ENCODE peak calls at places on chromosomes 2 and 18, in seven cellular contexts. B is SK-N-SH, S is neural progenitor cell, I is body of pancreas, N is pancreas, O is colonic mucosa, Z is IMR-90. W is an unnamed sample.

GRCh38 chr2:195016821-195017220 is 640.2 kb upstream of the SLC39A10 start:
- DNase-seq in B (no peak), S (no peak), I (no peak), N (no peak), O (no peak), Z (no peak), W (no peak)

GRCh38 chr2:172299741-172300140 is 127.6 kb upstream of the ITGA6 start:
- DNase-seq in B (no peak), S (no peak), I (no peak), N (no peak), O (peak), Z (peak), W (no peak)

GRCh38 chr2:96148410-96149217 is 3.4 kb upstream of the DUSP2 start:
- DNase-seq in B (peak), S (peak), I (peak), N (peak), O (peak), Z (peak), W (peak)

GRCh38 chr2:118016911-118017310 is 3.0 kb upstream of the CCDC93 start:
- DNase-seq in B (no peak), S (no peak), I (no peak), N (no peak), O (no peak), Z (no peak), W (no peak)

GRCh38 chr2:129812071-129812470 is 167.4 kb upstream of the RAB6C start:
- DNase-seq in B (no peak), S (no peak), I (peak), N (no peak), O (peak), Z (no peak), W (no peak)

GRCh38 chr2:239250216-239251071 is 150.4 kb downstream of the HDAC4 start:
- DNase-seq in B (no peak), S (no peak), I (no peak), N (no peak), O (no peak), Z (no peak), W (no peak)

GRCh38 chr2:57371186-57371585 is 675.4 kb upstream of the VRK2 start:
- DNase-seq in B (no peak), S (no peak), I (peak), N (no peak), O (no peak), Z (no peak), W (no peak)

GRCh38 chr2:31239842-31240198 is 5.9 kb downstream of the EHD3 start:
- DNase-seq in B (no peak), S (no peak), I (no peak), N (no peak), O (no peak), Z (peak), W (no peak)

GRCh38 chr2:25340340-25340886 is 1.3 kb downstream of the DNMT3A start:
- DNase-seq in B (peak), S (peak), I (peak), N (peak), O (peak), Z (no peak), W (no peak)

GRCh38 chr2:118834901-118835738 is 12.3 kb downstream of the EN1 start:
- DNase-seq in B (no peak), S (peak), I (peak), N (no peak), O (no peak), Z (no peak), W (no peak)

GRCh38 chr2:239035361-239035814 is 187.5 kb downstream of the TWIST2 start:
- DNase-seq in B (peak), S (peak), I (peak), N (peak), O (peak), Z (no peak), W (peak)

GRCh38 chr2:55097462-55098410 is 47.5 kb upstream of the RTN4 start:
- DNase-seq in B (no peak), S (no peak), I (no peak), N (no peak), O (no peak), Z (no peak), W (peak)

GRCh38 chr2:191245869-191246531 is 796 bp downstream of the MYO1B start:
- DNase-seq in B (peak), S (peak), I (peak), N (peak), O (peak), Z (peak), W (peak)

GRCh38 chr2:61238221-61238620 is 76.2 kb downstream of the C2orf74 start:
- DNase-seq in B (no peak), S (no peak), I (no peak), N (no peak), O (no peak), Z (no peak), W (no peak)

GRCh38 chr2:11156396-11157075 is 1.3 kb downstream of the SLC66A3 start:
- DNase-seq in B (no peak), S (no peak), I (no peak), N (peak), O (no peak), Z (no peak), W (no peak)

GRCh38 chr2:231418820-231419640 is 23.5 kb downstream of the B3GNT7 start:
- DNase-seq in B (no peak), S (peak), I (no peak), N (no peak), O (no peak), Z (no peak), W (no peak)

GRCh38 chr2:43402002-43402401 is 175.6 kb upstream of the ZFP36L2 start:
- DNase-seq in B (no peak), S (no peak), I (no peak), N (no peak), O (no peak), Z (no peak), W (no peak)

GRCh38 chr2:96407041-96407918 is 71.7 kb downstream of the NCAPH start:
- DNase-seq in B (peak), S (peak), I (peak), N (peak), O (peak), Z (peak), W (peak)

GRCh38 chr2:144152817-144153271 is 367.1 kb downstream of the ZEB2 start:
- DNase-seq in B (no peak), S (peak), I (no peak), N (no peak), O (no peak), Z (peak), W (no peak)

GRCh38 chr2:230930928-230931555 is 6.0 kb upstream of the GPR55 start:
- DNase-seq in B (no peak), S (no peak), I (no peak), N (no peak), O (no peak), Z (no peak), W (no peak)

GRCh38 chr18:62556397-62556796 is 33.6 kb downstream of the ZCCHC2 start:
- DNase-seq in B (no peak), S (peak), I (no peak), N (no peak), O (no peak), Z (no peak), W (no peak)

GRCh38 chr2:219916261-219916660 is 288.8 kb downstream of the SLC4A3 start:
- DNase-seq in B (no peak), S (peak), I (no peak), N (no peak), O (no peak), Z (no peak), W (no peak)

GRCh38 chr2:129180124-129180716 is 799.2 kb upstream of the RAB6C start:
- DNase-seq in B (no peak), S (no peak), I (no peak), N (no peak), O (no peak), Z (no peak), W (no peak)

GRCh38 chr2:12317853-12318426 is 398.8 kb upstream of the TRIB2 start:
- DNase-seq in B (no peak), S (no peak), I (no peak), N (no peak), O (peak), Z (peak), W (no peak)

GRCh38 chr18:10439898-10440297 is 14.5 kb upstream of the APCDD1 start:
- DNase-seq in B (no peak), S (no peak), I (no peak), N (no peak), O (no peak), Z (no peak), W (no peak)
- TF ChIP-seq CTCF in B (no peak), S (no peak), I (no peak), N (no peak), O (no peak), Z (no peak), W (no peak)

GRCh38 chr2:74052732-74053712 is 68.3 kb downstream of the TET3 start:
- DNase-seq in B (no peak), S (no peak), I (no peak), N (no peak), O (no peak), Z (no peak), W (no peak)
- H3K4me3 ChIP-seq in B (no peak), S (no peak), I (no peak), N (no peak), O (no peak), Z (no peak), W (no peak)

GRCh38 chr2:181231886-181232644 is 225.1 kb upstream of the ITGA4 start:
- DNase-seq in B (no peak), S (no peak), I (no peak), N (no peak), O (no peak), Z (no peak), W (no peak)
- TF ChIP-seq CTCF in B (no peak), S (no peak), I (no peak), N (no peak), O (no peak), Z (no peak), W (no peak)

GRCh38 chr2:240951045-240951594 is 45.0 kb downstream of the CROCC2 start:
- DNase-seq in B (no peak), S (no peak), I (no peak), N (no peak), O (peak), Z (no peak), W (no peak)

GRCh38 chr2:240955306-240956101 is 42.9 kb upstream of the SNED1 start:
- DNase-seq in B (peak), S (no peak), I (no peak), N (peak), O (peak), Z (no peak), W (no peak)

GRCh38 chr2:240954436-240955305 is 43.7 kb upstream of the SNED1 start:
- DNase-seq in B (peak), S (no peak), I (no peak), N (no peak), O (peak), Z (no peak), W (no peak)

GRCh38 chr2:240952496-240953246 is 45.7 kb upstream of the SNED1 start:
- DNase-seq in B (no peak), S (no peak), I (no peak), N (no peak), O (peak), Z (no peak), W (no peak)

DNA sequence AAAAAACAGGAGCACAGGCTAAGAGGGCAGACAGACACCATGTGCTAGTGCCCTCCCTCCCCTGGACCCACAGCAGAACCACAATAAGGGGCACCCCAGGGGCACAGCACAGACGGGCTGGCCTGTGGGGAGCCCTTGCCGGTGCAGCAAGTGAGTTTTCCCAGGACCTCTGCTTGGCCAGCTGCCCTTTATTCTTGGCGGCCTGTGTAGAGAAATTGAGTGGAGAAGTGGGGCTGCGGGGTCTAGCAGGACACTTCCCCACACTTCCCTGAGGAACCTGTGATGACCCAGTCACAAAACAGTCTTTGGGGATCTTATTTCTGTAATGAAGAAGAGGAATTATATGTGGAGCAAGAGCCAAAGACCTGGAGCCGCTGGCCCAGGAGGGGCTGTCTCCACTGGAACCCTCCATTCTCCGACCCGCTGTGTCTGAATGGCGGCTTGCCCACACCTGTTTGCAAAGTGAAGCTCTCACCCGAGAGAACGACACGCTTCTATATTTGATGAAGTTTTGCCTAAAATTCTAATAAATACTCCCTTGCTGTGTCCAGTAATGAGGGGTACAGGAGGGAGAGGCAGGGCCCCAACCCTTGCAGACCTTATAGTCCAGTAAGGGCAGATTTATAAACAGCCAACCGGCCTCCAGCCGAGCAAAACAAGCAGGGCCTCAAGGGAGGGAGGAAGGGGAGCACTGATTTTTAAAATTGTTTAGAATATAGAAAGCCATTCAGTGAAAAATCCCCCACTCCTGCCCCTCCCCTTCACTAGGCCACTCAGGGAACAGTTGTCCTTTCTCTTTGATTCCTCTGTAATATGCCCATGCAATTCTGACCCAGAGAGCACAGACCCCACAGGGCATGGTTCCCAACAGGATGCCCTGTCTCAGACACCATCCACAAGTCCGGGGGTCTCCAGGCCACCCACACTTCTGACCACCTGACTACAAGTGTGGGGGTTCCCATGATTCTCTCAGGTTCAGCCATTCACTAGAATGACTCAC is 44.7 kb upstream of the SNED1 start:
- DNase-seq in B (peak), S (no peak), I (peak), N (no peak), O (peak), Z (no peak), W (no peak)
- H3K4me3 ChIP-seq in B (no peak), S (no peak), I (no peak), N (no peak), O (no peak), Z (no peak), W (no peak)

GRCh38 chr2:110979834-110980612 is 140.7 kb upstream of the BCL2L11 start:
- DNase-seq in B (no peak), S (no peak), I (no peak), N (no peak), O (no peak), Z (no peak), W (no peak)

GRCh38 chr2:110978871-110979833 is 141.6 kb upstream of the BCL2L11 start:
- DNase-seq in B (no peak), S (no peak), I (no peak), N (no peak), O (no peak), Z (no peak), W (no peak)

GRCh38 chr2:110983130-110983529 is 137.6 kb upstream of the BCL2L11 start:
- DNase-seq in B (no peak), S (no peak), I (no peak), N (no peak), O (no peak), Z (no peak), W (no peak)

GRCh38 chr2:110978148-110978547 is 142.6 kb upstream of the BCL2L11 start:
- DNase-seq in B (no peak), S (no peak), I (no peak), N (no peak), O (no peak), Z (no peak), W (no peak)

GRCh38 chr2:110980613-110981062 is 140.1 kb upstream of the BCL2L11 start:
- DNase-seq in B (no peak), S (peak), I (no peak), N (no peak), O (no peak), Z (no peak), W (no peak)
- TF ChIP-seq CTCF in B (no peak), S (no peak), I (no peak), N (no peak), O (no peak), Z (no peak), W (no peak)

GRCh38 chr2:134763164-134763710 is 44.4 kb upstream of the TMEM163 start:
- DNase-seq in B (no peak), S (no peak), I (no peak), N (no peak), O (no peak), Z (no peak), W (no peak)

GRCh38 chr2:134758632-134759031 is 39.8 kb upstream of the TMEM163 start:
- DNase-seq in B (no peak), S (no peak), I (no peak), N (no peak), O (no peak), Z (no peak), W (no peak)

GRCh38 chr2:134762508-134762907 is 43.7 kb upstream of the TMEM163 start:
- DNase-seq in B (no peak), S (no peak), I (peak), N (peak), O (no peak), Z (no peak), W (no peak)

GRCh38 chr2:134764164-134764563 is 45.4 kb upstream of the TMEM163 start:
- DNase-seq in B (no peak), S (no peak), I (peak), N (no peak), O (no peak), Z (no peak), W (no peak)

DNA sequence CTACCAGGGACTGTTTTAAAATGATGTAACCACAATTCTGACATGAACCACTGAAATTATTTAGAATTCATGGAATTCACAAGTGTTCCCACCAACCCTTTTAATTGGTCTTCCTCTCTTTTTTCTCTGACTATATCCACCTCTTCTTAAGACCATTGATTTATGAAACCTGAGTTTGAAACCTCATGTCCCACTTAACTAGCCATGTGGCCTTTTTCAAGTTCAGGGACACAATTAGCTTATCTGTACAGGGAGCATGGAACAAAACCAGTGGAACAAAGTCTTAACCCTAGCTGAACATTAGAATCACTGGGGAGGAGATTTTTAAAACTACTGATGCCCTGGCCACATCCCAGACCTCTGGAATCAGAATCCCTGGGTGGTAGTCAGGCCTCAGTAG is 41.6 kb upstream of the TMEM163 start:
- DNase-seq in B (no peak), S (no peak), I (no peak), N (no peak), O (no peak), Z (no peak), W (no peak)
- H3K4me3 ChIP-seq in B (no peak), S (no peak), I (no peak), N (no peak), O (no peak), Z (no peak), W (no peak)

W was measured in WERI-Rb-1.